ENCODE peak calls at places on chromosome 22, in seven cellular contexts. T is pancreas, V is stomach, J is ovary, R is fibroblast of lung, I is bronchial epithelial cell, X is tibial nerve. S is an unnamed sample. For H3K27me3, the result is how much of the 10 kb centered on the place peaks cover.

GRCh38 chr22:43399980-43400358 is 11.8 kb upstream of the MPPED1 start:
- DNase-seq in R (no peak), V (no peak), X (no peak), J (no peak), I (no peak), T (no peak), S (no peak)

GRCh38 chr22:27801197-27801615 is 350 bp downstream of the MN1 start:
- DNase-seq in T (peak), R (no peak), X (no peak), V (peak), J (peak), I (no peak), S (no peak)

GRCh38 chr22:30668306-30668655 is 606 bp upstream of the DUSP18 start:
- DNase-seq in I (no peak), R (no peak), J (no peak), T (no peak), X (no peak), V (no peak), S (no peak)

GRCh38 chr22:45612940-45613339 is 58.7 kb upstream of the ATXN10 start:
- DNase-seq in I (no peak), V (no peak), T (no peak), J (no peak), R (no peak), X (no peak), S (no peak)

GRCh38 chr22:30277547-30278344 is 11.1 kb upstream of the OSM start:
- DNase-seq in J (no peak), I (peak), V (no peak), X (no peak), T (no peak), R (peak), S (no peak)

GRCh38 chr22:25167082-25167481 is 32.6 kb upstream of the CRYBB3 start:
- DNase-seq in X (no peak), I (peak), T (no peak), R (no peak), V (no peak), J (no peak), S (no peak)

GRCh38 chr22:47445212-47445611 is 682.8 kb downstream of the TBC1D22A start:
- DNase-seq in R (no peak), V (no peak), I (no peak), X (no peak), J (no peak), T (no peak), S (no peak)

GRCh38 chr22:23772315-23773246 is at the start of gene MMP11:
- DNase-seq in T (peak), J (peak), R (no peak), V (peak), I (no peak), X (peak), S (no peak)

GRCh38 chr22:24225044-24225601 is 19.8 kb downstream of the GGT5 start:
- DNase-seq in J (no peak), V (no peak), I (no peak), T (no peak), X (no peak), R (no peak), S (no peak)

GRCh38 chr22:46156031-46156430 is 5.7 kb downstream of the PPARA start:
- DNase-seq in R (no peak), J (no peak), V (peak), T (no peak), I (no peak), X (no peak), S (no peak)

GRCh38 chr22:46752911-46753310 is 9.5 kb upstream of the TBC1D22A start:
- DNase-seq in R (no peak), I (no peak), X (no peak), V (no peak), T (no peak), J (no peak), S (no peak)

GRCh38 chr22:49959782-49960158 is 802 bp upstream of the PIM3 start:
- DNase-seq in X (no peak), I (peak), J (no peak), R (no peak), T (peak), V (peak), S (no peak)

GRCh38 chr22:27170491-27170890 is 513.1 kb downstream of the MIAT start:
- DNase-seq in R (peak), J (peak), X (peak), I (no peak), T (no peak), V (no peak), S (no peak)

GRCh38 chr22:39344046-39344390 is 5.8 kb upstream of the SYNGR1 start:
- DNase-seq in R (no peak), X (no peak), V (no peak), I (no peak), J (no peak), T (no peak), S (no peak)

GRCh38 chr22:24124247-24124646 is 57.0 kb upstream of the SUSD2 start:
- DNase-seq in R (no peak), T (no peak), J (no peak), I (no peak), V (no peak), X (no peak), S (no peak)

GRCh38 chr22:27212617-27213177 is 555.3 kb downstream of the MIAT start:
- DNase-seq in V (no peak), R (peak), X (peak), T (peak), J (peak), I (peak), S (peak)

GRCh38 chr22:44684506-44685383 is 17.3 kb upstream of the PRR5 start:
- DNase-seq in I (peak), J (peak), R (peak), T (peak), V (peak), X (peak), S (peak)

GRCh38 chr22:26669060-26669481 is 11.7 kb downstream of the MIAT start:
- DNase-seq in J (no peak), T (peak), R (peak), X (no peak), V (no peak), I (peak), S (no peak)

GRCh38 chr22:25082096-25082495 is 117.6 kb upstream of the CRYBB3 start:
- DNase-seq in I (no peak), R (no peak), T (no peak), J (no peak), X (no peak), V (no peak), S (no peak)

GRCh38 chr22:38699784-38700183 is 959 bp downstream of the JOSD1 start:
- DNase-seq in V (no peak), X (no peak), T (no peak), I (peak), R (peak), J (no peak), S (no peak)

DNA sequence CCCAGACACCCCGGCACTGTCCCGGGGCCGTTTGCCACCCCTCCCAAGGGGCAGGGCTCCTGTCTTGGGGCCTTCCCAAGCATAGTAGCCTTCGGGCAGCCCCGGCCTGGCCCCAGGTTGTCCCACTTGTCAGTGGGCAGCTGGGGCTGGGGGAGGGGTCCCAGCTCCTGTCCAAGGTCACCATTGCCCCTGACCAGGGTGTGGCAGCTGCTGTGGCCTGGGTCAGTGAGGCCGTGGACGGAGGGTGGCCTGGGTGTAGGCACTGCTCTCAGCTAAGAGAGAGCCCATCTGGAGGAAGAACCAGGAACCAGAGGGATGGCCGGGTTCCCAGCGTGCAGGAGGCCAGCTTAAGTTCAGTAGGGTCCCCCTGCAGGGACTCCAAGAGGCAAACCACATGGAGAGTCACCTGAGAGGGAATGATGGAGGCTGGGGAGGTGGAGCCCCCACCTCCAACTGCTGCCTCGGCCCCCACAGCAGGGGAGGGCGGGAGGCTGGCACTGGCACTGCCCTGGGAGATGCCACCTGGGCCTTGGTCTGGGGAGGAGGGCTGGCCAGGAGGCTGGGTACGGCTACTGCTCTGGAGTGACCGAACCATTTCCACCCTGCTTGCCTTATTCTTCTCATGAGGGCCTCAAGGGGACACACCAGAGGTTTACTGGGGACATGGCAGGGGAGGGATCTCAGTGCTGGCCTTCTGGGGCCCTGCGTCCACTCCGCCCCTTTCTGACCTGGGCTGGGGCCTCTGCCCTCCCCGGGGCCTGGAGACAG is 6.7 kb upstream of the CCDC188 start:
- DNase-seq in R (no peak), V (no peak), X (no peak), I (no peak), T (no peak), J (no peak), S (no peak)
- TF ChIP-seq CTCF in R (no peak), V (no peak), X (no peak), I (no peak), T (no peak), J (no peak), S (no peak)

DNA sequence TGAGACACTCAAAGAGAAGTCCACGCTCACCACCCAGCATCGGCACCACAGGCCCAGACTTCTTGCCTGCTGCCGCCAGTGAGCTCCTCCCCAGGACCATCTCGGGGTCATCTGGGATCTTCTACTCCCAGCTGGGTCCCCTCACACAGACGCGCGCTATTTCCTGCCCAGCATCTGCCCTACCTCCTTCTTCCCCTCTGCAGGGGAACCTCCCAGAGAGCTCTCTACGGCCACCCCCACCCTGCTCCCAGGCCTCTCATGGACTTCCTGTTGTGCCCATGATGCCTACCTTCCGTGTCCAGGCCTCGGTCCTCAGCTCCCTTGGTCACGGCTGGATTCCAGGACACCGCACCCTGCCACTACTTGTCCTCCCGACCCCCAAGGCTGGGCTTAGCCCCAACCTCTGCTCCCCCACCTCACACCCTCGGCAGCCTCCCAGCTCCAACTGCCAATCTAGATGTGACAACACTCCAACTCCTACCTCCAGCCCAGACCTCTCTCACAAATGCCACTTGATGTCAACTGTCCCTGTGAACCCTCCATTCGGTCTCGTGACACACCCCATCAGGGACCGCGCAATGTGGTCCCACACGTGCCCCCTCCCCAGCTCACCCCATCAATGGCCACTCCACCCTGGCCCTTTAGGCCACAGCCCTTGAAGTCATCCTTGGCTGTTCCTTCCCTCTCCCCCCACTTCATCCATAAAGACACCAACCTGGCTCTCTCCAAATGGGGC is 45.3 kb downstream of the SGSM3 start:
- DNase-seq in T (no peak), X (no peak), J (no peak), R (no peak), V (no peak), I (no peak), S (no peak)
- H3K4me3 ChIP-seq in T (no peak), X (no peak), J (no peak), R (no peak), V (no peak), I (no peak), S (no peak)

GRCh38 chr22:22068025-22068424 is 85.4 kb upstream of the TOP3B start:
- DNase-seq in X (no peak), V (no peak), J (no peak), R (no peak), I (no peak), T (no peak), S (no peak)

GRCh38 chr22:22064580-22064979 is 82.0 kb upstream of the TOP3B start:
- DNase-seq in T (no peak), X (no peak), R (no peak), V (no peak), J (no peak), I (no peak), S (no peak)

GRCh38 chr22:22068657-22069056 is 86.1 kb upstream of the TOP3B start:
- DNase-seq in T (no peak), V (no peak), I (no peak), J (no peak), X (no peak), R (no peak), S (no peak)

GRCh38 chr22:22069450-22070370 is 87.1 kb upstream of the TOP3B start:
- DNase-seq in X (no peak), I (no peak), J (no peak), V (no peak), R (no peak), T (no peak), S (no peak)

DNA sequence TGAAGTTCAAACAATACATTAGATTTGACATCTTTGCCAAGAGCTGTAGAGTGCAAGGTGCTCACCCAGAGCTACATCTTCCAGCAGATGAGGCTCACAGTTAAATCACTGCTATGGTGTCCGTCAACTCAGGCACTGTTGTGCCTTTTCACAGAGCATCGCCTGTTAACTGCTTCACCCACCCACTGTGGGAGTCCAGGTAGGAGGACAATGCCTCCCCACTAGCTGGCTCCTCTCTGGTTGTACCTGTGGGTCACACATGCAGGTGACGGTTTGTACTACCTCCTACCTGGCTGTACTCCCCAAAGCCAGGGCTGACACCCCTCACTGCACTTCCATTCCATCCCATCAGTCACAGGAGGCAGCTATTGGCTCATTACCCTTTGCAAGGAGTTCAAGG is 84.6 kb upstream of the TOP3B start:
- DNase-seq in I (no peak), X (no peak), V (no peak), R (no peak), J (no peak), T (no peak), S (no peak)
- H3K27me3 ChIP-seq in I (under half), X (under half), V (under half), R (under half), J (under half), T (under half), S (under half)

GRCh38 chr22:35547993-35548761 is 7.5 kb downstream of the RASD2 start:
- DNase-seq in R (no peak), T (no peak), X (no peak), I (no peak), V (no peak), J (no peak), S (no peak)
- TF ChIP-seq CTCF in R (peak), T (no peak), X (no peak), I (no peak), V (no peak), J (no peak), S (peak)

GRCh38 chr22:37425369-37425768 is 1.9 kb downstream of the ELFN2 start:
- DNase-seq in T (no peak), R (no peak), X (no peak), I (no peak), V (no peak), J (no peak), S (no peak)

GRCh38 chr22:37427711-37428635 is 694 bp upstream of the ELFN2 start:
- DNase-seq in T (no peak), J (no peak), R (no peak), I (no peak), V (no peak), X (no peak), S (no peak)

GRCh38 chr22:37427128-37427710 is at the start of gene ELFN2:
- DNase-seq in R (peak), I (no peak), J (no peak), T (no peak), X (no peak), V (peak), S (no peak)

GRCh38 chr22:37425800-37426531 is 1.3 kb downstream of the ELFN2 start:
- DNase-seq in R (peak), T (no peak), J (no peak), I (no peak), V (no peak), X (no peak), S (no peak)

GRCh38 chr22:37426532-37427127 is 649 bp downstream of the ELFN2 start:
- DNase-seq in V (no peak), J (no peak), I (no peak), X (no peak), T (no peak), R (no peak), S (no peak)
- H3K4me3 ChIP-seq in V (peak), J (no peak), I (peak), X (peak), T (no peak), R (peak), S (peak)

GRCh38 chr22:48887394-48888332 is 940.0 kb downstream of the BRD1 start:
- DNase-seq in J (no peak), V (no peak), X (no peak), T (no peak), R (no peak), I (no peak), S (no peak)
- H3K27me3 ChIP-seq in J (under half), V (under half), X (under half), T (under half), R (under half), I (under half), S (under half)

GRCh38 chr22:36497910-36498669 is 8.8 kb downstream of the FOXRED2 start:
- DNase-seq in J (no peak), V (no peak), X (no peak), R (no peak), T (no peak), I (no peak), S (no peak)
- TF ChIP-seq CTCF in J (no peak), V (no peak), X (no peak), R (no peak), T (no peak), I (no peak), S (no peak)